ENCODE peak calls at places on chromosome 12, in nine cellular contexts. K is ACHN, Z is SHP77 treated with DMSO at 0.1 percent for 48 hours, S is Kasumi-1, L is cardiac fibroblast, P is Right ventricle myocardium superior, B is cardiac muscle cell, W is HT-29, X is NB4. J is an unnamed sample.

GRCh38 chr12:120538281-120539156 is 4.4 kb downstream of the RNF10 start:
- DNase-seq in P (peak), B (peak), K (peak), W (peak), L (peak), S (no peak), X (peak), Z (no peak), J (no peak)

GRCh38 chr12:29782285-29782820 is 1.4 kb downstream of the TMTC1 start:
- DNase-seq in S (no peak), K (no peak), W (no peak), L (peak), Z (no peak), P (no peak), B (peak), X (peak), J (no peak)

GRCh38 chr12:123847876-123848275 is 85.8 kb downstream of the DNAH10 start:
- DNase-seq in K (no peak), X (no peak), S (no peak), Z (no peak), P (no peak), W (no peak), B (no peak), L (no peak), J (no peak)

GRCh38 chr12:104216461-104217058 is 981 bp downstream of the TXNRD1 start:
- DNase-seq in B (no peak), K (no peak), W (no peak), Z (no peak), L (no peak), P (no peak), S (no peak), X (no peak), J (no peak)

GRCh38 chr12:119949594-119949993 is 39.4 kb upstream of the BICDL1 start:
- DNase-seq in W (no peak), K (no peak), P (no peak), X (no peak), L (no peak), Z (no peak), B (no peak), S (no peak), J (no peak)

GRCh38 chr12:122533841-122534240 is 6.8 kb downstream of the KNTC1 start:
- DNase-seq in W (no peak), L (no peak), X (no peak), S (no peak), P (no peak), Z (no peak), K (no peak), B (peak), J (no peak)

GRCh38 chr12:16857456-16857923 is 251.5 kb upstream of the LMO3 start:
- DNase-seq in X (no peak), L (no peak), W (no peak), P (no peak), B (no peak), K (no peak), S (no peak), Z (no peak), J (peak)

GRCh38 chr12:50375802-50376201 is 20.6 kb downstream of the FAM186A start:
- DNase-seq in B (no peak), S (no peak), W (no peak), L (no peak), X (no peak), P (no peak), Z (no peak), K (no peak), J (no peak)

GRCh38 chr12:85688837-85689236 is 147.4 kb downstream of the RASSF9 start:
- DNase-seq in L (peak), W (peak), B (peak), S (no peak), Z (no peak), K (no peak), P (no peak), X (no peak), J (no peak)

GRCh38 chr12:48265792-48266191 is 62.7 kb upstream of the OR10AD1 start:
- DNase-seq in L (no peak), Z (no peak), K (no peak), B (no peak), P (no peak), S (no peak), W (no peak), X (no peak), J (no peak)

GRCh38 chr12:57461326-57461903 is 1.8 kb downstream of the GLI1 start:
- DNase-seq in K (peak), B (peak), X (peak), P (peak), W (peak), Z (no peak), L (peak), S (no peak), J (peak)

GRCh38 chr12:7915911-7916403 is 20.0 kb downstream of the SLC2A3 start:
- DNase-seq in S (no peak), X (no peak), P (no peak), Z (no peak), B (peak), K (no peak), L (no peak), W (no peak), J (no peak)

GRCh38 chr12:21751517-21751916 is 23.0 kb downstream of the KCNJ8 start:
- DNase-seq in P (no peak), W (no peak), K (no peak), X (no peak), L (peak), S (no peak), Z (no peak), B (peak), J (no peak)

GRCh38 chr12:2634481-2634880 is 160.3 kb upstream of the FKBP4 start:
- DNase-seq in L (peak), Z (no peak), B (no peak), W (no peak), S (no peak), X (no peak), K (no peak), P (no peak), J (no peak)

GRCh38 chr12:113239288-113239771 is 18.1 kb downstream of the TPCN1 start:
- DNase-seq in S (no peak), W (peak), L (no peak), X (no peak), K (no peak), Z (no peak), P (no peak), B (no peak), J (no peak)

GRCh38 chr12:26690601-26691000 is 142.4 kb downstream of the ITPR2 start:
- DNase-seq in W (no peak), S (no peak), X (no peak), L (no peak), B (no peak), Z (no peak), K (no peak), P (no peak), J (no peak)

GRCh38 chr12:27975222-27976136 is 2.9 kb upstream of the PTHLH start:
- DNase-seq in P (no peak), Z (no peak), K (peak), W (peak), S (peak), X (peak), B (peak), L (peak), J (peak)

GRCh38 chr12:123017753-123018152 is 37.3 kb downstream of the ARL6IP4 start:
- DNase-seq in B (no peak), W (no peak), X (no peak), L (no peak), S (no peak), K (no peak), P (no peak), Z (no peak), J (no peak)

GRCh38 chr12:4700621-4701026 is 19.6 kb upstream of the GALNT8 start:
- DNase-seq in Z (no peak), S (no peak), X (no peak), B (peak), K (no peak), P (peak), W (no peak), L (peak), J (no peak)

GRCh38 chr12:122840580-122841513 is 5.6 kb downstream of the HIP1R start:
- DNase-seq in Z (peak), L (no peak), X (no peak), K (no peak), S (no peak), P (peak), B (no peak), W (no peak), J (no peak)

GRCh38 chr12:116614194-116614885 is 55.2 kb downstream of the MAP1LC3B2 start:
- DNase-seq in B (no peak), K (no peak), L (no peak), S (no peak), X (no peak), Z (no peak), P (no peak), W (no peak), J (no peak)